ENCODE peak calls at places on chromosomes 7 and 10, in six cellular contexts. Q is NAMALWA, H is LHCN-M2, I is H4, A is SK-N-SH, M is aorta. C is an unnamed sample.

GRCh38 chr7:10225265-10225664 is 748.4 kb upstream of the PHF14 start:
- DNase-seq in Q (no peak), H (no peak), I (peak; percentile 56), A (no peak), M (no peak), C (no peak)

GRCh38 chr7:1243290-1243963 is 10.8 kb downstream of the UNCX start:
- DNase-seq in Q (no peak), H (no peak), I (no peak), A (no peak), M (no peak), C (no peak)

GRCh38 chr7:101390901-101391301 is 28.2 kb downstream of the COL26A1 start:
- DNase-seq in Q (peak; percentile 82), H (peak; percentile 85), I (peak; percentile 31), A (peak; percentile 87), M (no peak), C (no peak)

GRCh38 chr7:30505174-30505697 is 607 bp upstream of the GGCT start:
- DNase-seq in Q (no peak), H (no peak), I (no peak), A (no peak), M (no peak), C (no peak)

GRCh38 chr7:131370523-131370968 is 42.9 kb downstream of the MKLN1 start:
- DNase-seq in Q (peak; percentile 47), H (peak; percentile 66), I (peak; percentile 83), A (no peak), M (no peak), C (peak; percentile 64)

GRCh38 chr10:101558671-101559595 is 29.1 kb downstream of the POLL start:
- DNase-seq in Q (no peak), H (no peak), I (no peak), A (peak; percentile 89), M (no peak), C (no peak)

GRCh38 chr10:59465089-59465488 is 102.7 kb upstream of the FAM13C start:
- DNase-seq in Q (peak; percentile 5), H (peak; percentile 74), I (peak; percentile 22), A (no peak), M (no peak), C (peak; percentile 3)

GRCh38 chr10:133440633-133441285 is 13.0 kb upstream of the SCART1 start:
- DNase-seq in Q (no peak), H (no peak), I (no peak), A (no peak), M (peak; percentile 55), C (no peak)

GRCh38 chr7:157302314-157302711 is 34.5 kb upstream of the DNAJB6 start:
- DNase-seq in Q (peak; percentile 85), H (peak; percentile 80), I (peak; percentile 97), A (peak; percentile 49), M (peak; percentile 81), C (peak; percentile 93)

GRCh38 chr7:129800901-129801300 is 151.9 kb downstream of the UBE2H start:
- DNase-seq in Q (no peak), H (no peak), I (no peak), A (no peak), M (peak; percentile 49), C (no peak)

GRCh38 chr10:74310652-74311257 is 159.7 kb downstream of the ADK start:
- DNase-seq in Q (no peak), H (no peak), I (no peak), A (no peak), M (no peak), C (no peak)

GRCh38 chr10:128297709-128298457 is 171.7 kb upstream of the MKI67 start:
- DNase-seq in Q (no peak), H (no peak), I (no peak), A (no peak), M (no peak), C (no peak)

GRCh38 chr7:129499915-129500463 is 2.3 kb upstream of the SMKR1 start:
- DNase-seq in Q (peak; percentile 63), H (no peak), I (no peak), A (no peak), M (no peak), C (no peak)

GRCh38 chr7:24721378-24722030 is 35.8 kb downstream of the GSDME start:
- DNase-seq in Q (no peak), H (no peak), I (no peak), A (no peak), M (no peak), C (no peak)

GRCh38 chr7:141390339-141390738 is 160.9 kb upstream of the AGK start:
- DNase-seq in Q (no peak), H (no peak), I (no peak), A (no peak), M (no peak), C (no peak)

GRCh38 chr10:74827045-74827441 is 643 bp downstream of the KAT6B start:
- DNase-seq in Q (no peak), H (no peak), I (no peak), A (no peak), M (no peak), C (no peak)

GRCh38 chr7:23109470-23109869 is 3.9 kb downstream of the KLHL7 start:
- DNase-seq in Q (no peak), H (no peak), I (no peak), A (no peak), M (no peak), C (no peak)

GRCh38 chr10:88042162-88043100 is 179.0 kb downstream of the PTEN start:
- DNase-seq in Q (no peak), H (peak; percentile 85), I (no peak), A (peak; percentile 16), M (no peak), C (no peak)

GRCh38 chr7:19284596-19285300 is 139.5 kb upstream of the FERD3L start:
- DNase-seq in Q (no peak), H (peak; percentile 78), I (no peak), A (no peak), M (no peak), C (peak; percentile 70)

GRCh38 chr10:72462261-72462660 is 107.5 kb upstream of the DNAJB12 start:
- DNase-seq in Q (no peak), H (no peak), I (no peak), A (no peak), M (no peak), C (no peak)

GRCh38 chr7:39958038-39958437 is 8.0 kb downstream of the CDK13 start:
- DNase-seq in Q (peak; percentile 61), H (no peak), I (no peak), A (no peak), M (no peak), C (no peak)

GRCh38 chr10:124174071-124174566 is 80.7 kb upstream of the CHST15 start:
- DNase-seq in Q (no peak), H (no peak), I (no peak), A (no peak), M (no peak), C (no peak)